ENCODE peak calls at places on chromosome 15, in ten cellular contexts. M is GF-D8, Q is NCI-H187, G is nephron progenitor cell, N is T-cell, F is hepatic stellate cell, B is pancreas, H is aorta, R is astrocyte of the spinal cord, P is foreskin fibroblast. U is an unnamed sample.

GRCh38 chr15:66294157-66294931 is 976 bp downstream of the DIS3L start:
- DNase-seq in M (peak; percentile 50), Q (no peak), G (no peak), N (peak; percentile 6), F (peak; percentile 50), B (no peak), H (no peak), R (peak; percentile 54), P (peak; percentile 66), U (peak; percentile 78)

GRCh38 chr15:52183562-52184173 is 7.5 kb downstream of the GNB5 start:
- DNase-seq in M (no peak), Q (no peak), G (peak; percentile 59), N (peak; percentile 14), F (peak; percentile 54), B (no peak), H (no peak), R (peak; percentile 37), P (no peak), U (peak; percentile 28)

GRCh38 chr15:47781527-47781926 is 64.2 kb downstream of the SEMA6D start:
- DNase-seq in M (no peak), Q (no peak), G (no peak), N (no peak), F (no peak), B (no peak), H (no peak), R (no peak), P (no peak), U (no peak)

GRCh38 chr15:89119489-89120478 is 31.5 kb downstream of the ABHD2 start:
- DNase-seq in M (no peak), Q (no peak), G (no peak), N (no peak), F (peak; percentile 53), B (no peak), H (no peak), R (peak; percentile 91), P (no peak), U (no peak)

GRCh38 chr15:99331366-99331765 is 80.1 kb downstream of the LRRC28 start:
- DNase-seq in M (no peak), Q (no peak), G (no peak), N (no peak), F (no peak), B (no peak), H (no peak), R (no peak), P (no peak), U (no peak)

GRCh38 chr15:54305138-54305537 is 326.9 kb downstream of the UNC13C start:
- DNase-seq in M (no peak), Q (no peak), G (no peak), N (no peak), F (no peak), B (no peak), H (no peak), R (no peak), P (no peak), U (no peak)

GRCh38 chr15:62742409-62743171 is 300.0 kb upstream of the TPM1 start:
- DNase-seq in M (no peak), Q (peak; percentile 4), G (peak; percentile 60), N (peak; percentile 4), F (peak; percentile 55), B (no peak), H (peak; percentile 89), R (peak; percentile 73), P (peak; percentile 90), U (peak; percentile 60)

GRCh38 chr15:75517233-75517632 is 61.9 kb downstream of the PTPN9 start:
- DNase-seq in M (no peak), Q (no peak), G (no peak), N (no peak), F (no peak), B (no peak), H (no peak), R (no peak), P (peak; percentile 4), U (no peak)

GRCh38 chr15:31456329-31457060 is 129.9 kb downstream of the KLF13 start:
- DNase-seq in M (no peak), Q (no peak), G (no peak), N (no peak), F (no peak), B (no peak), H (no peak), R (no peak), P (no peak), U (no peak)